ENCODE peak calls at places on chromosomes 4 and X, in seven cellular contexts. U is epithelial cell of esophagus; O is BE2C; Y is NCI-H1092; J is GM12878; T is activated CD4-positive, CD25-positive, alpha-beta regulatory T cell treated with anti-CD3 and anti-CD28 coated beads, Interleukin-2, amount 50 U/mL, for 16 hours; D is mesenchymal stem cell. N is an unnamed sample.

GRCh38 chr4:152956650-152957436 is 20.7 kb downstream of the FHDC1 start:
- DNase-seq in U (peak; percentile 22), O (no peak), Y (no peak), J (no peak), T (no peak), D (peak; percentile 82), N (no peak)

GRCh38 chr4:146153964-146154536 is 21.5 kb upstream of the LSM6 start:
- DNase-seq in U (no peak), O (no peak), Y (no peak), J (no peak), T (no peak), D (no peak), N (no peak)

GRCh38 chr4:59969909-59970308 is 1230.2 kb upstream of the ADGRL3 start:
- DNase-seq in U (no peak), O (no peak), Y (no peak), J (no peak), T (no peak), D (no peak), N (no peak)

GRCh38 chr4:140163029-140163810 is 9.2 kb upstream of the MAML3 start:
- DNase-seq in U (peak; percentile 38), O (no peak), Y (no peak), J (no peak), T (no peak), D (no peak), N (no peak)

GRCh38 chr4:80134936-80135701 is 62.1 kb upstream of the ANTXR2 start:
- DNase-seq in U (peak; percentile 59), O (no peak), Y (no peak), J (no peak), T (no peak), D (no peak), N (no peak)

GRCh38 chrX:125926295-125926694 is 239.8 kb downstream of the DCAF12L2 start:
- DNase-seq in U (no peak), O (no peak), Y (no peak), J (no peak), T (no peak), D (no peak), N (no peak)

GRCh38 chr4:25223770-25224375 is 10.0 kb upstream of the PI4K2B start:
- DNase-seq in U (peak; percentile 60), O (peak; percentile 12), Y (no peak), J (no peak), T (no peak), D (peak; percentile 30), N (no peak)

GRCh38 chr4:8295471-8295870 is 25.9 kb downstream of the HTRA3 start:
- DNase-seq in U (no peak), O (peak; percentile 2), Y (no peak), J (no peak), T (no peak), D (no peak), N (no peak)

GRCh38 chr4:143202824-143203223 is 18.1 kb downstream of the USP38 start:
- DNase-seq in U (peak; percentile 26), O (no peak), Y (no peak), J (no peak), T (no peak), D (peak; percentile 35), N (no peak)

GRCh38 chr4:84159767-84160166 is 339.3 kb downstream of the NKX6-1 start:
- DNase-seq in U (peak; percentile 13), O (peak; percentile 69), Y (no peak), J (no peak), T (no peak), D (no peak), N (no peak)

GRCh38 chrX:74924449-74925209 is 623 bp downstream of the NEXMIF start:
- DNase-seq in U (peak; percentile 5), O (peak; percentile 47), Y (peak; percentile 58), J (no peak), T (no peak), D (peak; percentile 1), N (peak; percentile 56)

GRCh38 chr4:6701371-6701770 is 7.7 kb downstream of the S100P start:
- DNase-seq in U (no peak), O (no peak), Y (no peak), J (no peak), T (no peak), D (no peak), N (no peak)

GRCh38 chrX:38260231-38260630 is 39.6 kb upstream of the SRPX start:
- DNase-seq in U (peak; percentile 41), O (peak; percentile 26), Y (peak; percentile 0), J (no peak), T (no peak), D (peak; percentile 42), N (no peak)

GRCh38 chrX:110745288-110745687 is 50.3 kb downstream of the CHRDL1 start:
- DNase-seq in U (no peak), O (no peak), Y (no peak), J (no peak), T (no peak), D (no peak), N (no peak)

GRCh38 chrX:40878821-40879571 is 143.7 kb upstream of the MED14 start:
- DNase-seq in U (no peak), O (no peak), Y (no peak), J (no peak), T (no peak), D (no peak), N (no peak)

GRCh38 chrX:133933316-133933715 is 52.1 kb downstream of the GPC3 start:
- DNase-seq in U (no peak), O (no peak), Y (no peak), J (no peak), T (no peak), D (no peak), N (no peak)

GRCh38 chrX:110316351-110317078 is 1.4 kb downstream of the AMMECR1 start:
- DNase-seq in U (no peak), O (no peak), Y (no peak), J (no peak), T (no peak), D (peak; percentile 33), N (no peak)

GRCh38 chrX:16788477-16788876 is 2.2 kb downstream of the TXLNG start:
- DNase-seq in U (peak; percentile 19), O (no peak), Y (no peak), J (no peak), T (no peak), D (no peak), N (no peak)

GRCh38 chr4:77454858-77455257 is 150.8 kb upstream of the CXCL13 start:
- DNase-seq in U (peak; percentile 70), O (no peak), Y (no peak), J (no peak), T (no peak), D (no peak), N (no peak)

GRCh38 chrX:13223868-13224555 is 95.8 kb downstream of the ATXN3L start:
- DNase-seq in U (peak; percentile 89), O (no peak), Y (peak; percentile 14), J (no peak), T (no peak), D (peak; percentile 85), N (peak; percentile 52)

GRCh38 chr4:169151671-169152070 is 119.1 kb downstream of the SH3RF1 start:
- DNase-seq in U (no peak), O (no peak), Y (no peak), J (no peak), T (no peak), D (no peak), N (no peak)

GRCh38 chr4:82798168-82799005 is at the start of gene SCD5:
- DNase-seq in U (peak; percentile 86), O (peak; percentile 56), Y (peak; percentile 42), J (no peak), T (no peak), D (peak; percentile 80), N (peak; percentile 80)

GRCh38 chrX:25204182-25204581 is 188.4 kb upstream of the ARX start:
- DNase-seq in U (no peak), O (no peak), Y (no peak), J (no peak), T (no peak), D (no peak), N (no peak)